ENCODE peak calls at places on chromosomes 4 and X, in six cellular contexts. D is IMR-90, O is Karpas-422, I is endodermal cell, X is uterus, G is endothelial cell of umbilical vein. J is an unnamed sample. For H3K4me1 and H3K9me3, the result is how much of the 10 kb centered on the place peaks cover.

GRCh38 chrX:112512509-112512908 is 167.2 kb downstream of the LHFPL1 start:
- DNase-seq in D (peak), O (no peak), I (peak), X (no peak), G (no peak), J (no peak)

GRCh38 chr4:166202991-166203390 is 330.0 kb downstream of the TLL1 start:
- DNase-seq in D (no peak), O (no peak), I (peak), X (no peak), G (no peak), J (no peak)

GRCh38 chr4:151955721-151956340 is 195.0 kb upstream of the GATB start:
- DNase-seq in D (peak), O (no peak), I (no peak), X (no peak), G (no peak), J (no peak)

GRCh38 chrX:152637649-152638442 is at the start of gene GABRQ:
- DNase-seq in D (no peak), O (peak), I (peak), X (no peak), G (peak), J (no peak)

GRCh38 chr4:23463071-23463470 is 426.8 kb downstream of the PPARGC1A start:
- DNase-seq in D (no peak), O (no peak), I (no peak), X (no peak), G (no peak), J (no peak)

GRCh38 chrX:18789916-18790315 is 82.5 kb downstream of the PPEF1 start:
- DNase-seq in D (no peak), O (no peak), I (no peak), X (no peak), G (no peak), J (no peak)

GRCh38 chr4:155953151-155954117 is at the start of gene CTSO:
- DNase-seq in D (peak), O (peak), I (peak), X (peak), G (peak), J (peak)

GRCh38 chrX:27186671-27187070 is 276.5 kb downstream of the PPP4R3C start:
- DNase-seq in D (peak), O (peak), I (peak), X (no peak), G (peak), J (peak)

GRCh38 chrX:46686003-46686645 is 72.8 kb downstream of the SLC9A7 start:
- DNase-seq in D (peak), O (peak), I (peak), X (peak), G (peak), J (peak)

GRCh38 chrX:46325312-46325877 is 219.8 kb downstream of the ZNF674 start:
- DNase-seq in D (peak), O (no peak), I (peak), X (no peak), G (peak), J (peak)

DNA sequence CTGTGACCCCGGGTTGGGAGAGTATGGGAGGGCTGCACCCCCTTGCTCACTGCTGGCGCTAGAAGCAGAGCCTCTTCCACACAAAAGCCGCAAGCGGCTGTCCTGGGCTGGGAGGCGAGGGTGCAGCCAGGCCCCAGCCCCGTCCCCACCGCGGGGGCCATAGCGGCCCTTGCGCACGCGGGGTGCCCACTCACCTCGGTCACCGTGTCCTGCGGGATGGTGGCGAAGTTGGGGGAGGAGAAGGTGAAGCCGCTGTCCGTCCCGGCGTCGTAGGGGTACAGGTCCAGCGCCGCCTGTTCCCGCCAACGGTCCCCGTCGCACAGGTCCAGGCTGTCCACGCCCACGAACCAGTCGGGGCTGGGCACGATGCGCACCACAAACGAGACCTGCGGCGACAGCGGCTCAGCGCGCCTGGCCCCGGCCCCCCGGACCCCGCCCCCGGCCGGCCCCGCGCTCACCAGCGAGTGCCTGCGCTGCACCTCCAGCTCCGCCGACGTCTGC is 1.5 kb downstream of the SPON2 start:
- DNase-seq in D (no peak), O (no peak), I (no peak), X (no peak), G (no peak), J (no peak)
- H3K4me3 ChIP-seq in D (peak), O (no peak), I (no peak), X (peak), G (no peak), J (no peak)

DNA sequence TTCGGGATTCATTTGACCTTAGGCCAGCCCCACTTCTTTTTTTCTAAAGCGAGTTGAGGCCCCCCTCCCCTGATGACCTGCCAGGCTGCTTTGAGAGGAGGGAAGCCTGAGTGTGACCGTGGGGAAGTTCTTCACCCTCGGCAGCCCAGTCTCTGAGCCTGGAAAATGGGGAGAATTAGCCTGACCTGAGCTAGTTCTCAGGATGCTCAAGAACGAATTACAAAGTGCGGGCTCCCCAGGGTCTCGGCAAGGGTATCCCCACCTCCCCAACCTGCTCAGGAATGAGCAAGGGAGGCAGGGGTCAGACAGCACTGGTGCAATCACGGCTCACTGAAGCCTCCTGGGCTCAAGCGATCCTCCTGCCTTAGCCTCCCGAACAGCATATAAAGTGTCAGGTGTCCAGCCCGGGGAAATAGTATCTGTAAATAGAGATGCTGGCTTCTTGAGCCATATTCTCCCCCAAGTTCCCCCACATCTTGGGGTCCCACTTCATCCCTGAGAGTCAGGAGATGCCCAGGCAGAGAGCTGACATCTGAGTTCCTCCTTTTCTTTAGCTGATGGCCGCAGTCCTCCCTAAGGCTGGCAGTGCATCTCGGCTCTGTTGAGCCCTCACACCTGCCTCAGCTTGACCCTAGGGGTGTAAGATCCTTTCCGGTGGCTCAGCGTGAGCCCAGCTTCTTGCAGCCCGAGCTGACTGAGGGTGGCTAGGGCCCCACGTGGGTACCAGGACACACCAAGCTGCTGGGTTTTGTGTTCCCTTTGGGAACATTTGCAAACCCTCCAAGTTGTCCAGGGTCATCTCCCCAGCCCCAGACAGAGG is 1.6 kb downstream of the DUSP9 start:
- DNase-seq in D (no peak), O (no peak), I (peak), X (peak), G (no peak), J (no peak)
- H3K4me1 ChIP-seq in D (under half), O (under half), I (under half), X (under half), G (under half), J (under half)

DNA sequence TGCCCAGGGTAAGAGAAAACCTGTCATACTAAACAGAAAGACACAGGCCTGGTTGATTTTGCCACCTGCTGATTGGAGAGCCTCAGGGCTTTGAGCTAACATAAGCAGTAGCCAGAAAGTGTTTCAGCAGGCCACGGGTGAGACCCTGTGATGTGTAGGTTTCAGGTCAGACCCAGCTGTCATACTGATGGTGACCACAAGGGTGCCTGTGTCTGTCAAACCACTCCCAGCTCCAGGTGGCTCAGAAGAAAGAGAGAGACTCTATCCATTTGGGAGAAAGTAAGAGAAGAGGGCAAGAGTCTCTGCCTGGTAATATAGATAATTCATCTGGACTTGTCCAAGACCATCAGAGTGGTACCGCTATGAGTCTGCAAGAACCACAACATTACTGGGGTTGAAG is 72.8 kb upstream of the NLRP2B start:
- DNase-seq in D (no peak), O (no peak), I (peak), X (no peak), G (no peak), J (no peak)
- H3K9me3 ChIP-seq in D (under half), O (under half), I (under half), X (under half), G (under half), J (under half)

DNA sequence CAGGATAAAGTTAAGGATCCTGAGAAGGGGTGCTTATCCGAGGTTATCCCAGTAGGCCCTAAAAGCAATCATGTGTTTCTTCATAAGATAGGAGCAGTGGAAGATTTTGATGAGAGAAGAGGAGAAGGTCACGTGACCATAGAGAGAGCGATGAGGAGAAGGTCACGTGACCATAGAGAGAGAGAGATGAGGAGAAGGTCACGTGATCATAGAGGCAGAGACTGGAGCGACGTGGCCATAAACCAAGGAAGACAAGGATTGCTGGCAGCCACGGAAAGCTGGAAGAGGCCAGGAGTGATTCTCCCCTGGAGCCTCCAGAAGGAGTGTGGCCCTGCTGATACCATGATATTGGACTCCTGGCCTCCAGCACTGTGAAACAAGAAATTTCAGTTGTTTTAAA is 38.4 kb upstream of the ZNF518B start:
- DNase-seq in D (no peak), O (no peak), I (peak), X (no peak), G (no peak), J (no peak)
- H3K4me3 ChIP-seq in D (no peak), O (no peak), I (no peak), X (no peak), G (no peak), J (no peak)

GRCh38 chr4:109994415-109994827 is 81.7 kb downstream of the EGF start:
- DNase-seq in D (no peak), O (no peak), I (no peak), X (no peak), G (no peak), J (no peak)

GRCh38 chr4:109993116-109993515 is 80.4 kb downstream of the EGF start:
- DNase-seq in D (no peak), O (no peak), I (no peak), X (no peak), G (no peak), J (no peak)

GRCh38 chr4:109989044-109989443 is 76.4 kb downstream of the EGF start:
- DNase-seq in D (no peak), O (no peak), I (no peak), X (no peak), G (no peak), J (no peak)

GRCh38 chr4:109989618-109990017 is 76.9 kb downstream of the EGF start:
- DNase-seq in D (no peak), O (no peak), I (no peak), X (no peak), G (no peak), J (no peak)

GRCh38 chr4:109990307-109991257 is 77.9 kb downstream of the EGF start:
- DNase-seq in D (no peak), O (peak), I (no peak), X (no peak), G (no peak), J (no peak)
- H3K4me1 ChIP-seq in D (under half), O (half or more), I (under half), X (under half), G (under half), J (under half)

DNA sequence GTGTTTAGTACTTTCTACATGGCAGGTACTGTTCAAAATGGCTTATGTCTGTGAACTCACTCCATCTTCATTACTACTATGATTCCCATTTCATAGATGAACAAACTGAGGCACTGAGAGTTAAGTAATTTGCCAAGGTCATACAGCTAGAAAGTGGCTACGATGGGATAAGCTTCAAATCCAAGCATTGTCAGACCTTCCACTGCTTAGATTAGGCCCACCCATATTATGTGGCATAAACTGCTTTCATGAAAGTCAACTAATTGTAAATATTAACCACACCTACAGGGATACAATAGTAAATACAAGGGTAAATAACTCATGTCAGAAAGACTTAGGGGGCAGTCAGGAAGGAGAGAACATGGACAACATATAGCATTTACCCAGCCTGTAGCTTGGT is 68.8 kb downstream of the SLITRK2 start:
- DNase-seq in D (no peak), O (no peak), I (no peak), X (no peak), G (no peak), J (no peak)
- H3K9me3 ChIP-seq in D (under half), O (under half), I (under half), X (under half), G (under half), J (under half)

GRCh38 chrX:139207655-139208054 is 322.9 kb upstream of the F9 start:
- DNase-seq in D (no peak), O (no peak), I (no peak), X (no peak), G (no peak), J (no peak)

GRCh38 chrX:139211568-139212182 is 318.9 kb upstream of the F9 start:
- DNase-seq in D (no peak), O (no peak), I (peak), X (no peak), G (no peak), J (no peak)

GRCh38 chrX:139213241-139213709 is 317.3 kb upstream of the F9 start:
- DNase-seq in D (no peak), O (no peak), I (no peak), X (no peak), G (no peak), J (no peak)

GRCh38 chrX:139206914-139207313 is 323.6 kb upstream of the F9 start:
- DNase-seq in D (no peak), O (no peak), I (no peak), X (no peak), G (no peak), J (no peak)

GRCh38 chrX:139209342-139209741 is 321.2 kb upstream of the F9 start:
- DNase-seq in D (no peak), O (no peak), I (no peak), X (no peak), G (no peak), J (no peak)
- H3K4me3 ChIP-seq in D (no peak), O (no peak), I (no peak), X (no peak), G (no peak), J (no peak)

DNA sequence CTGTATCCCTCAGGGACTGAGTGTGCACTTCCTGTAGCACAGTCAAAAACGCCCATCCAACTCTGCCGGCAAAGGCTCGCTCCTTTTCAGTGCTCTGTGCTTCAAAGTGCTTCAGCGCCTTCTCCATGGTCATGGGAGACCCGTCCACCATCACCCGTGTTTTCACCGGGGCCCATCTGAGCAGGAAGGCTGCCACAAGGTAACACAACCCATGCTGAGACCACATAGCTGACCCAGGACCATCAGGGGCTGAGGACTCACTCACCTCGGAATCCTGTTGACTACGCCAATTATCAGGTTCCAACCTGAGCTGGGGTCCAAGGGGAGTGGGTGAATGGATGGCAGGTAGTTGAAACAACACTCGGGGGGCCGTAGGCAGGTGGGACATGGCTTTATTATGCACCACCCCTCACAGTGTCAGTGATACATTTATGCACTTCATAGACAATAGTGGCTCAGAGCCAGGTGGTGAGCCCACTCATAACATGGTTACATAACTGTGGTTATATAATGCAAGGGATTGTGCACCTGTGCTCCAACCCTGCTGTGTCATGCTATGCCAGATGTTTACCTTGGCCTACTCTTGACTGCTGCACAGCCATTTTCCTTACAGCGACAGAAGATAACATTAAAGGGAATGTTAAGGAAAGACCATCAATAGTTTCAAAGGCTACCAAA is 227.8 kb downstream of the ADGRL3 start:
- DNase-seq in D (no peak), O (no peak), I (no peak), X (no peak), G (no peak), J (no peak)
- H3K4me1 ChIP-seq in D (under half), O (under half), I (under half), X (under half), G (under half), J (under half)

GRCh38 chr4:71863457-71863856 is 79.6 kb upstream of the GC start:
- DNase-seq in D (no peak), O (no peak), I (no peak), X (no peak), G (no peak), J (no peak)

GRCh38 chr4:71857713-71858451 is 74.0 kb upstream of the GC start:
- DNase-seq in D (no peak), O (no peak), I (peak), X (no peak), G (no peak), J (no peak)

GRCh38 chr4:71864380-71864779 is 80.5 kb upstream of the GC start:
- DNase-seq in D (no peak), O (no peak), I (no peak), X (no peak), G (no peak), J (no peak)

GRCh38 chr4:71862315-71862714 is 78.4 kb upstream of the GC start:
- DNase-seq in D (no peak), O (no peak), I (no peak), X (no peak), G (no peak), J (no peak)

DNA sequence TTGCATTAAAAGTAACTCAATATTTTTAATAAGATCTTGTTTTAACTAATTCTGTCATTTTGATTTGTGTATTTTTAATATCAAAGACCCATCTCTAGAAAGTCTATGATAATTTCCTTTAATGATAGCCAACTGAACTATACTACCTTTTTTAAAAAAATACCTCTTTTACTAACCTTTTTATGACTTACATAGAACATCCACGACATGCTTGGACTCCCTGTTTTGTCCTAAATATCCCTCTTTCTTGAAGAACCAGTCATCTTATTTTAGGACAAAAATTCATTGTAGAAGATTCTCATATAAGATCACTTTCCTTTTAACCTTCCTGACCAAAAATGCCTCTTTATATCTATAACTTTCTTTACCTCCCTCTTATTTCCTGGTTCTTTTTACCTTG is 76.8 kb upstream of the GC start:
- DNase-seq in D (no peak), O (peak), I (peak), X (no peak), G (no peak), J (no peak)
- H3K9me3 ChIP-seq in D (under half), O (under half), I (half or more), X (under half), G (under half), J (under half)

J was measured in CD4-positive, alpha-beta memory T cell.